ENCODE peak calls at places on chromosomes 7 and 10, in five cellular contexts. I is heart left ventricle, W is Peyer's patch, H is mammary epithelial cell, X is PC-3. Y is an unnamed sample.

GRCh38 chr10:93913706-93914105 is 19.9 kb downstream of the SLC35G1 start:
- DNase-seq in I (no peak), W (no peak), H (no peak), X (no peak), Y (no peak)

GRCh38 chr10:77070892-77071595 is 566.6 kb downstream of the KCNMA1 start:
- DNase-seq in I (no peak), W (no peak), H (no peak), X (no peak), Y (no peak)

GRCh38 chr10:49661291-49661856 is 18.1 kb upstream of the C10orf53 start:
- DNase-seq in I (no peak), W (no peak), H (peak), X (peak), Y (no peak)

GRCh38 chr10:8050561-8051108 is 3.9 kb upstream of the GATA3 start:
- DNase-seq in I (no peak), W (peak), H (peak), X (peak), Y (no peak)

GRCh38 chr7:101952355-101953247 is 135.2 kb downstream of the CUX1 start:
- DNase-seq in I (no peak), W (no peak), H (peak), X (peak), Y (no peak)

GRCh38 chr7:107898997-107899594 is 8.1 kb downstream of the DLD start:
- DNase-seq in I (no peak), W (no peak), H (no peak), X (no peak), Y (no peak)

GRCh38 chr10:10629512-10629911 is 388.2 kb upstream of the CELF2 start:
- DNase-seq in I (no peak), W (no peak), H (no peak), X (no peak), Y (no peak)

GRCh38 chr10:102832248-102832647 is 5.0 kb downstream of the CYP17A1 start:
- DNase-seq in I (no peak), W (no peak), H (no peak), X (no peak), Y (no peak)

GRCh38 chr10:58064714-58065528 is 202.8 kb downstream of the IPMK start:
- DNase-seq in I (no peak), W (no peak), H (peak), X (peak), Y (no peak)

DNA sequence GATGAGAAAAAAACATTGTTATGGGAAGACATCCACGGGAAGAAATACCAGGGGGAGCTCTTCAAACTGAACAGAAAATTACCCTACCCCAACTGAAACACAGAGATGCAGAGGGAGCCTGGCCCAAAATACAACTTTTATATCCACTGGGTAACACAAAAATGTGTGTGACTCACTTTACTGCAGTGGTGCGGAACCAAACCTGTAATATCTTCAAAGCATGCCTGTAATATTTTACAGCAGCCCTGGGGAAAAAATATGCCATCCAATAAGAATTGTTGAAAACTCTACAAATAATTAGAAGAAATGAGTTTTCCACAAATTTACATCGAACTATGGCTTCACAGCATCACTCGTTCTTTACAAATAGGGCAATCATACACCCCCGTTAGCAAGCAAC is 49.8 kb upstream of the SRRM3 start:
- DNase-seq in I (no peak), W (no peak), H (no peak), X (peak), Y (no peak)
- TF ChIP-seq CTCF in I (no peak), W (no peak), H (no peak), X (no peak), Y (no peak)

DNA sequence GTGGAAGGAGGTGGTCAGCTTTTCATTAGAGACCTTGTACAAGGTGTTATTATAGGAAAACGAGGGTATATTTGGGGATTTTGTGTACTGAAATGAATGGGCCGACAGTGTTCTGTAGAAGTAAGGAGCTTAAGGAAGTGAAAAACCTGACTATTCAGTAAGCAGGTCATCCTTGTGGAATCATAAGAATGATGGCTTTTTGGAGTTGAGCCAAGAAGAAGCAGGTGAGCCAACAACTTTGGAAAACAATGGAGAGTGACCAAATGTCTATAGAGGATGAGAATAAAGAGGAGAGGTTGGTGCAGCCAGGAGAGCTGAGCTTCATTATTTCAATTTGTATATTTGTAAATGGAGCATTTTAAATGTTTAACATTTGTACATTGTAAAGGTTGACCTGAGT is 595.7 kb downstream of the CCSER2 start:
- DNase-seq in I (no peak), W (no peak), H (no peak), X (no peak), Y (no peak)
- TF ChIP-seq CTCF in I (no peak), W (no peak), H (no peak), X (no peak), Y (no peak)

DNA sequence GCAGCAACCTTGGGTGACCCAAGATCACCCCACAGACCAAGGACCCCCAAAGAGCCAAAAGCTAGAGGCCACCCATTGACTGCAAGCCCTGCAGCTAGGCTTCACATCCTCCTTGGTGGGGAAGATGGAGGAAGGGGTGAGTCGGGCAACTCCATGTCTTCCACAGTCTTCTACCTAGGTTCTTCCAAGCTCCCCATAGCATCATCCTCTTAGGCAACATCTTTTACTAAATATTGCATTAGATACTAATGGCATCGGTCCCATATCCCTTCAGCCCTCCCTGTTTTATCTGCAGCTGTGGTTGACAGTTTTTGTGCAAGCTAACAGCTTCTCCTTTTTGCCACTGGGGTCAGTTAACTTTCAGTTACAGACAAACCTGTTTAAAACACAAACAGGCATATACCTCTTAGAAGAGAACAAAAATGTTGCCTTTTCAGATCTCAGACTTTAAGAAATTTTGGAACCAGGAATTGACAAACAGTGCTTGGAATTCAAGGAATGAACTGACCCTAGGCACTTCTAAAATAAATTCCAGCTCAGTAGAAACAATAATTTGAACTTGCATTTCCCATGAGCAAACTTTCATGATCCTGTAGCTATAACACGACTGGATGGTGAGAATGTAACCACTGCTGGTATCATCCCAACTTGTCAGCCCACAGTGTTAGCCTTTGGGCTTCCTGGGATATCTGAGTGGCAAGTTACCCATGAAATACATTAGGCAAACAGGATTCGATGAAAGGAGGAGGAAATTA is 33.9 kb upstream of the MSMB start:
- DNase-seq in I (no peak), W (no peak), H (no peak), X (no peak), Y (no peak)
- TF ChIP-seq CTCF in I (no peak), W (no peak), H (no peak), X (no peak), Y (no peak)

GRCh38 chr7:17477182-17477581 is 178.7 kb downstream of the AHR start:
- DNase-seq in I (no peak), W (no peak), H (no peak), X (peak), Y (no peak)

GRCh38 chr7:17472939-17473338 is 174.5 kb downstream of the AHR start:
- DNase-seq in I (no peak), W (no peak), H (no peak), X (no peak), Y (no peak)

GRCh38 chr7:17472518-17472917 is 174.1 kb downstream of the AHR start:
- DNase-seq in I (no peak), W (no peak), H (no peak), X (no peak), Y (no peak)

DNA sequence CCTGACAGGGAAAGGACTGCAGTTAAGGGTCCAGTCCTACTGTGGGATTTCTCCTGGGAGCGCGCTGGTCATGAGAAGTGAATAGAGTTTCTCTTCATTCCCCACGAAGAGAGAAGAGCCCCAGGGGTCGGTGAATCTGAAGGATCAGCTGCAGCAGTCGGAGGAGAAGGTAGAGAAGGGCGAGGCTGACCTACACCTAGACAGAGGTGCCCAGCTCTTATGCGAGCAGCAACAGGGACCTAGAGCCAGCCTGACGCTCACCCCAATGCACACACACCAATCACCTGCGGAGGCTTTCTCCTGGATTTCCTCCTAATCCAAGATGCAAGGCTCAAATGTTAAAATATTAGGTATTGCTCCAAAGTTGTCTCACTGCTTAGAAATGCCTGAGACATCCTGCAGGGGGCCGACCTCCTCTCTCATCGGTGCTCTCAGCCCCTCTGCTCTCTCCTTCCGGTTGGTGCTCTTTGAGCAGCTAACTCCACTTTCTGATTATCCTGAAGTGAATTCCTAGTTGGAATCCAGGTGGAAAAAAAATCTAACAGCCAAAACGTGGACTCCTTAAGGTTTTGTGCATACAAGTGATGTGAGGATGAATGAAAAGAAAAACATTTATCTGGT is 176.4 kb downstream of the AHR start:
- DNase-seq in I (no peak), W (no peak), H (no peak), X (peak), Y (no peak)
- TF ChIP-seq CTCF in I (no peak), W (no peak), H (peak), X (peak), Y (no peak)

GRCh38 chr7:65477326-65477725 is 103.7 kb downstream of the ZNF92 start:
- DNase-seq in I (no peak), W (no peak), H (no peak), X (peak), Y (no peak)
- TF ChIP-seq CTCF in I (no peak), W (no peak), H (peak), X (peak), Y (peak)

GRCh38 chr7:42617781-42618457 is 294.0 kb downstream of the C7orf25 start:
- DNase-seq in I (no peak), W (no peak), H (no peak), X (no peak), Y (no peak)
- TF ChIP-seq CTCF in I (no peak), W (no peak), H (no peak), X (no peak), Y (no peak)

GRCh38 chr10:116045957-116046356 is 227.0 kb downstream of the GFRA1 start:
- DNase-seq in I (no peak), W (no peak), H (no peak), X (no peak), Y (no peak)
- TF ChIP-seq CTCF in I (no peak), W (no peak), H (no peak), X (no peak), Y (no peak)